ENCODE peak calls at places on chromosomes 13 and 19, in nine cellular contexts. M is adrenal gland, X is body of pancreas, C is gastrocnemius medialis, F is A549, B is H1, W is transverse colon, D is tibial nerve, V is HCT116. G is an unnamed sample.

GRCh38 chr13:25632166-25632888 is 260.6 kb downstream of the ATP8A2 start:
- DNase-seq in X (no peak), V (no peak), F (no peak), M (no peak), W (no peak), C (no peak), D (no peak), B (peak; percentile 55), G (no peak)

GRCh38 chr13:66180806-66181205 is 1049.3 kb downstream of the PCDH9 start:
- DNase-seq in F (no peak), W (no peak), D (no peak), V (no peak), C (no peak), B (no peak), M (no peak), X (no peak), G (no peak)

GRCh38 chr19:11639245-11639601 is 41.9 kb downstream of the ZNF627 start:
- DNase-seq in X (no peak), D (no peak), C (no peak), W (no peak), M (no peak), V (no peak), B (no peak), F (no peak), G (no peak)

GRCh38 chr19:27909861-27910260 is 1303.1 kb downstream of the UQCRFS1 start:
- DNase-seq in B (no peak), C (no peak), M (no peak), D (no peak), V (no peak), W (no peak), F (no peak), X (no peak), G (no peak)

GRCh38 chr19:21328402-21328801 is 808 bp downstream of the ZNF708 start:
- DNase-seq in V (no peak), B (no peak), D (no peak), X (no peak), W (no peak), C (no peak), M (no peak), F (no peak), G (no peak)

GRCh38 chr19:10295305-10295846 is 5.6 kb downstream of the ICAM5 start:
- DNase-seq in X (peak; percentile 40), M (no peak), B (peak; percentile 74), D (no peak), W (peak; percentile 74), F (peak; percentile 61), V (no peak), C (no peak), G (peak; percentile 68)

GRCh38 chr13:101703838-101704237 is 251.4 kb downstream of the ITGBL1 start:
- DNase-seq in X (no peak), C (no peak), F (no peak), D (no peak), W (no peak), B (no peak), M (no peak), V (no peak), G (no peak)

GRCh38 chr13:31038834-31039552 is 106.5 kb downstream of the TEX26 start:
- DNase-seq in V (no peak), C (no peak), D (no peak), M (no peak), B (no peak), W (no peak), X (no peak), F (no peak), G (no peak)

GRCh38 chr13:60642552-60642951 is 245.5 kb downstream of the TDRD3 start:
- DNase-seq in M (no peak), D (no peak), W (no peak), C (no peak), X (no peak), B (no peak), V (no peak), F (no peak), G (no peak)

GRCh38 chr13:52969373-52969772 is 59.2 kb upstream of the OLFM4 start:
- DNase-seq in V (no peak), B (no peak), W (no peak), F (no peak), D (no peak), X (no peak), C (no peak), M (no peak), G (no peak)

GRCh38 chr13:113437408-113438010 is 15.8 kb downstream of the ADPRHL1 start:
- DNase-seq in X (peak; percentile 44), D (no peak), F (peak; percentile 23), V (no peak), M (no peak), C (no peak), B (no peak), W (no peak), G (no peak)

GRCh38 chr19:10517760-10518443 is 655 bp upstream of the S1PR5 start:
- DNase-seq in M (peak; percentile 38), D (no peak), C (no peak), B (peak; percentile 87), F (peak; percentile 45), V (no peak), X (peak; percentile 56), W (no peak), G (peak; percentile 39)

GRCh38 chr19:16726916-16727315 is 7.3 kb downstream of the NWD1 start:
- DNase-seq in C (no peak), D (no peak), V (no peak), W (no peak), F (no peak), X (no peak), B (no peak), M (no peak), G (no peak)

GRCh38 chr13:87080100-87080779 is 590.9 kb upstream of the SLITRK5 start:
- DNase-seq in B (no peak), M (no peak), X (no peak), V (no peak), C (no peak), W (no peak), F (no peak), D (no peak), G (no peak)

GRCh38 chr13:112761701-112762689 is 72.2 kb downstream of the ATP11A start:
- DNase-seq in B (no peak), F (no peak), M (no peak), C (no peak), X (no peak), D (no peak), W (no peak), V (no peak), G (peak; percentile 7)

GRCh38 chr13:77907653-77908341 is 10.8 kb downstream of the EDNRB start:
- DNase-seq in C (no peak), W (no peak), V (no peak), D (no peak), X (no peak), F (no peak), B (no peak), M (peak; percentile 25), G (no peak)

GRCh38 chr19:38932425-38933179 is 1.9 kb downstream of the MRPS12 start:
- DNase-seq in D (no peak), M (no peak), V (peak; percentile 26), B (no peak), W (no peak), F (peak; percentile 88), X (peak; percentile 27), C (no peak), G (no peak)

GRCh38 chr13:44306401-44307192 is 67.0 kb upstream of the SERP2 start:
- DNase-seq in C (no peak), D (peak; percentile 38), V (peak; percentile 99), B (peak; percentile 57), X (no peak), W (peak; percentile 63), F (peak; percentile 94), M (peak; percentile 66), G (peak; percentile 86)
- H3K27ac ChIP-seq in C (peak overlapping the region; percentile 89), D (peak overlapping the region; percentile 63), V (peak overlapping the region; percentile 96), B (no peak overlapping the region), X (peak overlapping the region; percentile 51), W (peak overlapping the region; percentile 83), F (peak overlapping the region; percentile 97), M (peak overlapping the region; percentile 84), G (peak overlapping the region; percentile 77)

DNA sequence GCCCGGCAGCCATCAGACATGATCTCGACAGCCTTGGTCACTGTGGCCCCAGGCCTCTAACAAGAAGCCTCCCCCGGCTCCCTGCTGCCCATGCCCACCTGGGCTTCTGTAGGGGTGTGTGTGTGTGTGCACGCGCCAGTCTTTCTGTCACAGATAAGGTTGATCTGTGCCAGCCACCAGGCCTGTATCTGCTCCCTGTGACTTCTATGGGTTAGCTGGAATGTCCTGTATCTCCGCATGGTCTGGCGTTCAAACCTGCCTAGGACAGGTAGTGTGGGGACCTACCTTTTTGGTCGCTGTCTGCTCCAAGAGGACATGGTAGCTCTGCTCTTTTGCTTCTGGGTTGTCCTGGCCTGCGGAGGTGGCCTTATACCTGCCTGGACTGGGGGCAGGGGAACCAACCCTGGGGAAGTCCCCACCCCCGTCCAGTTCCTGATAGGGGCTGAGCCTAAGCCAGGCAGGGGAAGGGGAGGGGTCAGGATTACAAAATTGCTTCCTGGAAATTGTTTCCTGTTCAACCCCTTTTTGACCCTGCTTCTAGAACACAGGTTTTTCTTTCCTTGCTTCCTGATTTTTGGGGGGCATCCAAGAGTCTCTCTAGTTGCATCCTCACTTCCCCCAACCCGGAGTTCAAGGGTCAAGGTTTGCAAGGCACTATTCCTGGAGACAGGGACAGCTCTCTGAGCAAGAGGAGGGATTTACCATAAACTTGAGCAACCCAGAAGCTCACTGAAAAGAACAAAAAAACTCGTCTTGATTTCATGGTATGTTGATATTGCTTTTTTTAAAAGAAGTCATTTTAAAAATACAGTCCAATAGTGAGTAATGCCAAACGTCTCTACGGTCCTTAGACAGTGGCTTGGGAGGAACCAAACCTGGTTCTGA is at the start of gene LRG1:
- DNase-seq in M (no peak), D (no peak), B (no peak), V (no peak), X (peak; percentile 92), W (peak; percentile 88), C (no peak), F (no peak), G (no peak)
- TF ChIP-seq POLR2A in M (no peak), D (no peak), B (no peak), V (no peak), X (peak; percentile 99), W (peak; percentile 81), C (no peak), F (no peak), G (no peak)

GRCh38 chr19:50897191-50897607 is 14.0 kb downstream of the KLK4 start:
- DNase-seq in W (no peak), M (no peak), F (no peak), C (no peak), V (no peak), B (no peak), D (no peak), X (no peak), G (no peak)
- H3K27ac ChIP-seq in W (no peak overlapping the region), M (peak overlapping the region; percentile 56), F (no peak overlapping the region), C (no peak overlapping the region), V (no peak overlapping the region), B (no peak overlapping the region), D (no peak overlapping the region), X (no peak overlapping the region), G (no peak overlapping the region)

DNA sequence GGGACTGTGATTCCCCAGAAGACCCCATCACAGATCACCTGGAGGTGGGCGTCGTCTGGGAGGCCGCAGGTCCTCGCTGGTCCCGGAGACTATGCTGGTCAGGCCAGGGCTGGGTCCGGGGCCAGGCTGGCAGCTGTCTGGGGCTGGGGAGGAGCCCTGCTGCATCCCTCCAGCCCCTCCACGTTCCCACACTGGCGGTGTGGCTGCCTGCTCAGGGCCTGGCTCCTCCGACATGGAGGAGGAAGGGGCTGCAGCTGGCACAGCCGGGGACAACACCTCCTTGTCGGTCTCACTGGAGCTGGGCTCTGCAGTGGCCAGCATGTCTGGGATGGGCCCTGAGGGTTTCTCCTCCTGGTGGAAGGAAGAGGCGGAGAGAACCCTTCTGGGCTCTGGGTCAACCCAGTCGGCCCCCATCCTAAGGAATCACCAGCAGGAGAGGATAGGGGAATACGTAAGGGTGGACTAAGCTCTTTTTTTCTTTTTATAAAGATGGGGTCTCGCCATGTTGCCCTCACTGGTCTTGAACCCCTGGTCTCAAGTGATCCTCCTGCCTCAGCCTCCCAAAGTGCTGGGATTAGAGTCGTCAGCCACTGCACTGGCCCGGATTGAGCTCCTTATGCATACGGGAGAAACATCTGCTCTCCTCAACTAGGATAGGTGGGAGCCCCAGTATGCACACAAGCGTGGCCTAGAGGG is 828 bp downstream of the ZNF414 start:
- DNase-seq in X (no peak), C (no peak), M (no peak), D (no peak), B (no peak), V (no peak), W (no peak), F (no peak), G (no peak)
- TF ChIP-seq POLR2A in X (no peak), C (no peak), M (peak; percentile 12), D (no peak), B (no peak), V (peak; percentile 19), W (no peak), F (no peak), G (no peak)

G was measured in heart left ventricle.